ENCODE peak calls at places on chromosomes 4 and X, in four cellular contexts. L, N, H and Y are unnamed samples.

GRCh38 chr4:15400276-15400675 is 27.6 kb upstream of the C1QTNF7 start:
- DNase-seq in L (no peak), N (no peak), H (no peak), Y (no peak)

GRCh38 chr4:172826866-172827265 is 341.7 kb upstream of the GALNT7 start:
- DNase-seq in L (no peak), N (no peak), H (no peak), Y (no peak)

GRCh38 chrX:134362560-134363089 is 97.3 kb upstream of the HPRT1 start:
- DNase-seq in L (no peak), N (no peak), H (no peak), Y (no peak)

GRCh38 chr4:121183359-121183758 is 19.2 kb upstream of the TNIP3 start:
- DNase-seq in L (no peak), N (no peak), H (no peak), Y (no peak)

GRCh38 chrX:153305941-153306464 is 15.6 kb downstream of the PNMA6F start:
- DNase-seq in L (no peak), N (no peak), H (no peak), Y (no peak)

GRCh38 chr4:159358226-159358625 is 255.3 kb downstream of the RAPGEF2 start:
- DNase-seq in L (no peak), N (no peak), H (peak), Y (no peak)

GRCh38 chr4:84870398-84871163 is 95.9 kb downstream of the WDFY3 start:
- DNase-seq in L (no peak), N (no peak), H (peak), Y (no peak)

GRCh38 chrX:120575379-120576114 is 14.8 kb upstream of the CUL4B start:
- DNase-seq in L (no peak), N (no peak), H (no peak), Y (no peak)